ENCODE peak calls at places on chromosomes 1 and 21, in four cellular contexts. One of them, this sample, is unnamed.

GRCh38 chr1:5690878-5691277 is 301.3 kb downstream of the NPHP4 start:
- DNase-seq in GM12891: no peak
- DNase-seq in GM12892: no peak
- DNase-seq in body of pancreas: no peak
- DNase-seq in this sample: no peak

GRCh38 chr21:46060596-46061061 is 37.3 kb upstream of the COL6A2 start:
- DNase-seq in GM12891: no peak
- DNase-seq in GM12892: no peak
- DNase-seq in body of pancreas: peak; percentile 46
- DNase-seq in this sample: peak; percentile 96

GRCh38 chr1:81312272-81312754 is 488.4 kb upstream of the ADGRL2 start:
- DNase-seq in GM12891: no peak
- DNase-seq in GM12892: no peak
- DNase-seq in body of pancreas: no peak
- DNase-seq in this sample: no peak

GRCh38 chr1:9907441-9907840 is 2.6 kb downstream of the CTNNBIP1 start:
- DNase-seq in GM12891: no peak
- DNase-seq in GM12892: no peak
- DNase-seq in body of pancreas: no peak
- DNase-seq in this sample: no peak

GRCh38 chr1:32393832-32394140 is 455 bp downstream of the BSDC1 start:
- DNase-seq in GM12891: no peak
- DNase-seq in GM12892: no peak
- DNase-seq in body of pancreas: peak; percentile 53
- DNase-seq in this sample: no peak

GRCh38 chr1:144551543-144552424 is 40.9 kb upstream of the PPIAL4F start:
- DNase-seq in GM12891: peak; percentile 32
- DNase-seq in GM12892: peak; percentile 49
- DNase-seq in body of pancreas: peak; percentile 81
- DNase-seq in this sample: peak; percentile 60

GRCh38 chr1:28594661-28595411 is 2.8 kb downstream of the RAB42 start:
- DNase-seq in GM12891: no peak
- DNase-seq in GM12892: no peak
- DNase-seq in body of pancreas: peak; percentile 42
- DNase-seq in this sample: no peak

GRCh38 chr1:2557146-2558029 is 1.2 kb downstream of the TNFRSF14 start:
- DNase-seq in GM12891: no peak
- DNase-seq in GM12892: no peak
- DNase-seq in body of pancreas: no peak
- DNase-seq in this sample: no peak

GRCh38 chr1:54995835-54996234 is 2.9 kb upstream of the BSND start:
- DNase-seq in GM12891: no peak
- DNase-seq in GM12892: no peak
- DNase-seq in body of pancreas: no peak
- DNase-seq in this sample: no peak

GRCh38 chr1:64038965-64039926 is 164.2 kb upstream of the UBE2U start:
- DNase-seq in GM12891: no peak
- DNase-seq in GM12892: no peak
- DNase-seq in body of pancreas: peak; percentile 62
- DNase-seq in this sample: peak; percentile 40

GRCh38 chr1:7580923-7581753 is 190.0 kb upstream of the VAMP3 start:
- DNase-seq in GM12891: no peak
- DNase-seq in GM12892: no peak
- DNase-seq in body of pancreas: peak; percentile 10
- DNase-seq in this sample: no peak

GRCh38 chr1:92934395-92935378 is 26.6 kb downstream of the DIPK1A start:
- DNase-seq in GM12891: no peak
- DNase-seq in GM12892: no peak
- DNase-seq in body of pancreas: peak; percentile 31
- DNase-seq in this sample: no peak

GRCh38 chr1:38899560-38899959 is 18.2 kb upstream of the GJA9 start:
- DNase-seq in GM12891: no peak
- DNase-seq in GM12892: no peak
- DNase-seq in body of pancreas: no peak
- DNase-seq in this sample: no peak

GRCh38 chr21:45809421-45809820 is 165.9 kb downstream of the PCBP3 start:
- DNase-seq in GM12891: no peak
- DNase-seq in GM12892: no peak
- DNase-seq in body of pancreas: no peak
- DNase-seq in this sample: no peak

GRCh38 chr1:115827452-115827851 is 13.5 kb downstream of the NHLH2 start:
- DNase-seq in GM12891: no peak
- DNase-seq in GM12892: no peak
- DNase-seq in body of pancreas: no peak
- DNase-seq in this sample: no peak

GRCh38 chr1:216523043-216523442 is 99.8 kb upstream of the USH2A start:
- DNase-seq in GM12891: no peak
- DNase-seq in GM12892: no peak
- DNase-seq in body of pancreas: no peak
- DNase-seq in this sample: no peak

GRCh38 chr1:74717626-74718025 is 15.2 kb downstream of the CRYZ start:
- DNase-seq in GM12891: no peak
- DNase-seq in GM12892: no peak
- DNase-seq in body of pancreas: no peak
- DNase-seq in this sample: no peak

GRCh38 chr1:236802264-236802663 is 7.2 kb downstream of the MTR start:
- DNase-seq in GM12891: no peak
- DNase-seq in GM12892: no peak
- DNase-seq in body of pancreas: no peak
- DNase-seq in this sample: no peak

GRCh38 chr21:42576639-42577038 is 63.0 kb downstream of the SLC37A1 start:
- DNase-seq in GM12891: no peak
- DNase-seq in GM12892: no peak
- DNase-seq in body of pancreas: no peak
- DNase-seq in this sample: no peak

GRCh38 chr1:76289692-76290091 is 215.1 kb downstream of the ST6GALNAC3 start:
- DNase-seq in GM12891: no peak
- DNase-seq in GM12892: no peak
- DNase-seq in body of pancreas: no peak
- DNase-seq in this sample: no peak

GRCh38 chr1:151972533-151973270 is 21.0 kb downstream of the S100A10 start:
- DNase-seq in GM12891: no peak
- DNase-seq in GM12892: no peak
- DNase-seq in body of pancreas: peak; percentile 64
- DNase-seq in this sample: no peak

GRCh38 chr1:169112241-169112640 is 5.8 kb downstream of the ATP1B1 start:
- DNase-seq in GM12891: no peak
- DNase-seq in GM12892: no peak
- DNase-seq in body of pancreas: peak; percentile 43
- DNase-seq in this sample: no peak

GRCh38 chr1:47181095-47181954 is 8.5 kb downstream of the PDZK1IP1 start:
- DNase-seq in GM12891: no peak
- DNase-seq in GM12892: no peak
- DNase-seq in body of pancreas: no peak
- DNase-seq in this sample: no peak

GRCh38 chr1:99781798-99782197 is 15.4 kb upstream of the FRRS1 start:
- DNase-seq in GM12891: no peak
- DNase-seq in GM12892: no peak
- DNase-seq in body of pancreas: no peak
- DNase-seq in this sample: no peak

GRCh38 chr1:67201891-67202290 is 35.6 kb downstream of the IL23R start:
- DNase-seq in GM12891: no peak
- DNase-seq in GM12892: no peak
- DNase-seq in body of pancreas: no peak
- DNase-seq in this sample: no peak

GRCh38 chr1:197614916-197615692 is 160.2 kb downstream of the DENND1B start:
- DNase-seq in GM12891: no peak
- DNase-seq in GM12892: no peak
- DNase-seq in body of pancreas: peak; percentile 35
- DNase-seq in this sample: no peak

GRCh38 chr1:157983787-157984186 is 9.7 kb upstream of the KIRREL1 start:
- DNase-seq in GM12891: no peak
- DNase-seq in GM12892: no peak
- DNase-seq in body of pancreas: no peak
- DNase-seq in this sample: no peak

GRCh38 chr1:98048234-98048633 is 127.4 kb upstream of the DPYD start:
- DNase-seq in GM12891: no peak
- DNase-seq in GM12892: no peak
- DNase-seq in body of pancreas: peak; percentile 80
- DNase-seq in this sample: no peak

DNA sequence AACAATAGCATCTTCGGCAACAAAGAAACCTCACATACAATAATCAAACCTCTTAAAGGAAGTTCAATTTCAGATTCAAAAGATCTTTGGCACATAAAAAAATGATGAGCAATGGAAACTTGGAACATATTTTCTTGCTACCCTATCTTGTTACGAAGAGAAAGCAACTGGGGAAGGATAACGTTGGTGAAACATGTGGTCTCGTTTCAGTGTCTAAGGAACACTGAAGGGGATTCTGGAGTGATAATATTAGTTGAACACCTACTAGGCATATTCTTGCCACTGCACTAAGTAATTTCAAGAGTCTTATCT is 309.1 kb downstream of the ASTN1 start:
- DNase-seq in GM12891: no peak
- DNase-seq in GM12892: no peak
- DNase-seq in body of pancreas: no peak
- DNase-seq in this sample: no peak
- TF ChIP-seq POLR2A in GM12891: no peak
- TF ChIP-seq POLR2A in GM12892: no peak
- TF ChIP-seq POLR2A in body of pancreas: no peak
- TF ChIP-seq POLR2A in this sample: no peak

DNA sequence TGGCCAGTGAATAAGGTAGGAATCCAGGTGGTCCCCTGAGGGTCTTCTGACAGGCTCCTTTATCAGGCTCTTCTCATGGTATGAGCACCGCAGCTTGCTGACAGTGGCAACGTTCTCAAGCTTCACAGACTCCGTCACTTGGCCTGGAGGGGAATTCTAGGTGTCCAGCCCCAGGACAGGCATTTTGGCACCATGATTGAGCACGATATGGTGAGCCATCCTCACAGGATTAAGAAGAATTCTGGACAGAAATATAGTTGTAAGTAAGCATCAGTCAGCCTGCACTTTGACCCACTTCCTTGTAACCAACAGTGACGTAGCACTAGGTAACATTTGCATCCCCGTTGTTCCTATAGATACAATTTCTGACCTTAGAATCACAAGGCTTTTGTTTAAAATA is 30.5 kb upstream of the KIF26B start:
- DNase-seq in GM12891: no peak
- DNase-seq in GM12892: no peak
- DNase-seq in body of pancreas: no peak
- DNase-seq in this sample: no peak
- TF ChIP-seq POLR2A in GM12891: no peak
- TF ChIP-seq POLR2A in GM12892: no peak
- TF ChIP-seq POLR2A in body of pancreas: no peak
- TF ChIP-seq POLR2A in this sample: no peak

GRCh38 chr1:23577056-23577985 is 18.0 kb upstream of the ID3 start:
- DNase-seq in GM12891: no peak
- DNase-seq in GM12892: peak; percentile 43
- DNase-seq in body of pancreas: no peak
- DNase-seq in this sample: no peak
- TF ChIP-seq POLR2A in GM12891: peak; percentile 51
- TF ChIP-seq POLR2A in GM12892: peak; percentile 25
- TF ChIP-seq POLR2A in body of pancreas: peak; percentile 7
- TF ChIP-seq POLR2A in this sample: no peak

GRCh38 chr1:21935393-21935804 is 1.7 kb downstream of the HSPG2 start:
- DNase-seq in GM12891: no peak
- DNase-seq in GM12892: no peak
- DNase-seq in body of pancreas: no peak
- DNase-seq in this sample: no peak
- TF ChIP-seq POLR2A in GM12891: no peak
- TF ChIP-seq POLR2A in GM12892: no peak
- TF ChIP-seq POLR2A in body of pancreas: no peak
- TF ChIP-seq POLR2A in this sample: no peak

DNA sequence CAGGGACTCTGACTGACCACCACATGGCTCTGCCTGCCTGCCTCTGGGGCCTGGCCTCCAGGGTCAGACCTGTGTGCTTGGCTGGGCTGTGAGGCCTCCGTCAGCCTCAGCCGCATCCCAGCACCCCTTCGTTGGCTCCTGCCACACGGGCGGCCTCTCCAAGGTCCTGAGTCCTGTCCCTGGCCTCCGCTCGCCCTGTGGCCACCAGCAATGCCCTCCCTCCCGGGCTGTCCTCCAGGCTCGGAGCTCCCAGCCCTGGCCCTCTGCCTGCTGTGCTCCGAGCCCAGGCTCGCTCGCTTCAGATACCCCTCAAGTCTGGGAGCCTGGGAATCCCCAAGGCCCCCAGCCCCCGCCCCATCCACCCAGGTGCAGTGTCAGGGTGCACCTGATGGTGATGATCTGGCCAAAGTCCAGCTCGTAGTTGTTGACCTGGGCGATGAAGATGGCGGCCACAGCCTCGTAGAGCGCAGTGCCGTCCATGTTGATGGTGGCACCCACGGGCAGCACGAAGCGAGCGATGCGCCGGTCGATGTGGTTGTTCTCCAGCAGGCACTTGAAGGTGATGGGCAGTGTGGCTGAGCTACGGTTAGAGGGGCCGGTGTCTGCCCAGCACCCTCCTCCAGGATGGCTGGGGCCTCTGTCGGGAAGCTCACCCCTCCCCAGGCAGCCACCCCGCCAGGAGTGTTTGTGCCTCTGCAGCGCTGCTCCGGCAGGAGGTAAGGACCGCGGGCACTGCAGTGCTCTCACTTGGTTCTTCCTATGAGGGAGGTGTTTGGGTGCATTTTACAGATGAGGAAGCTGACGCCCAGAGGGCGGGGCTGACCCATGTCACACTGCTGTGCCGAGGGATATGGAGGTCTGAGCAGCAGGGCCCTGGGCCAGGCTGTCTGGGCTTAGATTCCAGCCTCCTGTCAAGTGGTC is 28.5 kb downstream of the PODN start:
- DNase-seq in GM12891: no peak
- DNase-seq in GM12892: no peak
- DNase-seq in body of pancreas: no peak
- DNase-seq in this sample: no peak
- TF ChIP-seq POLR2A in GM12891: no peak
- TF ChIP-seq POLR2A in GM12892: no peak
- TF ChIP-seq POLR2A in body of pancreas: no peak
- TF ChIP-seq POLR2A in this sample: no peak

GRCh38 chr1:89069955-89070354 is 4.9 kb upstream of the GBP1 start:
- DNase-seq in GM12891: no peak
- DNase-seq in GM12892: no peak
- DNase-seq in body of pancreas: no peak
- DNase-seq in this sample: no peak

GRCh38 chr1:89070509-89070908 is 5.5 kb upstream of the GBP1 start:
- DNase-seq in GM12891: no peak
- DNase-seq in GM12892: no peak
- DNase-seq in body of pancreas: no peak
- DNase-seq in this sample: no peak

GRCh38 chr1:89060091-89060490 is 4.9 kb downstream of the GBP1 start:
- DNase-seq in GM12891: no peak
- DNase-seq in GM12892: no peak
- DNase-seq in body of pancreas: no peak
- DNase-seq in this sample: no peak

GRCh38 chr1:89068291-89068690 is 3.3 kb upstream of the GBP1 start:
- DNase-seq in GM12891: no peak
- DNase-seq in GM12892: no peak
- DNase-seq in body of pancreas: no peak
- DNase-seq in this sample: no peak

GRCh38 chr1:89065077-89065868 is at the start of gene GBP1:
- DNase-seq in GM12891: no peak
- DNase-seq in GM12892: no peak
- DNase-seq in body of pancreas: no peak
- DNase-seq in this sample: no peak
- TF ChIP-seq POLR2A in GM12891: no peak
- TF ChIP-seq POLR2A in GM12892: no peak
- TF ChIP-seq POLR2A in body of pancreas: peak; percentile 52
- TF ChIP-seq POLR2A in this sample: no peak

This sample was measured in H54.